ENCODE peak calls at places on chromosomes 2 and 18, in four cellular contexts. S, B, C and W are unnamed samples.

GRCh38 chr2:173148520-173148919 is 72.9 kb downstream of the MAP3K20 start:
- DNase-seq in S (no peak), C (no peak), B (no peak), W (no peak)

GRCh38 chr2:137910641-137911040 is 53.6 kb upstream of the HNMT start:
- DNase-seq in C (no peak), B (peak; percentile 19), S (peak; percentile 65), W (no peak)

GRCh38 chr2:18662689-18663088 is 73.3 kb upstream of the NT5C1B start:
- DNase-seq in B (peak; percentile 13), C (no peak), S (no peak), W (no peak)

GRCh38 chr18:48842259-48843061 is 108.3 kb downstream of the SMAD7 start:
- DNase-seq in B (peak; percentile 74), S (no peak), C (peak; percentile 65), W (peak; percentile 63)

GRCh38 chr18:22314406-22314805 is 103.3 kb downstream of the CTAGE1 start:
- DNase-seq in S (no peak), B (peak; percentile 51), C (no peak), W (no peak)

GRCh38 chr18:54813305-54813704 is 15.0 kb upstream of the RAB27B start:
- DNase-seq in B (no peak), C (no peak), S (no peak), W (no peak)

GRCh38 chr2:38966678-38967077 is 77.0 kb downstream of the ARHGEF33 start:
- DNase-seq in B (no peak), S (no peak), C (no peak), W (no peak)

GRCh38 chr2:162244559-162245031 is 1.4 kb upstream of the FAP start:
- DNase-seq in C (no peak), B (no peak), S (no peak), W (no peak)

GRCh38 chr2:83823238-83823637 is 635.8 kb downstream of the SUCLG1 start:
- DNase-seq in S (no peak), C (no peak), B (no peak), W (no peak)

GRCh38 chr2:144443837-144444236 is 76.1 kb downstream of the ZEB2 start:
- DNase-seq in B (no peak), C (no peak), S (no peak), W (no peak)
- H3K4me3 ChIP-seq in B (no peak overlapping the region), C (no peak overlapping the region), S (no peak overlapping the region), W (no peak overlapping the region)

GRCh38 chr2:127097841-127098651 is 8.9 kb downstream of the BIN1 start:
- DNase-seq in C (no peak), B (no peak), S (no peak), W (peak; percentile 47)
- H3K4me1 ChIP-seq in C (peaks cover 18% of the 10 kb centered on the region), B (no peaks in the 10 kb centered on the region), S (no peaks in the 10 kb centered on the region), W (peaks cover 12% of the 10 kb centered on the region)

GRCh38 chr2:949384-949893 is 1.2 kb upstream of the SNTG2 start:
- DNase-seq in C (no peak), B (no peak), S (no peak), W (no peak)
- H3K4me3 ChIP-seq in C (peak overlapping the region; percentile 54), B (peak overlapping the region; percentile 43), S (no peak overlapping the region), W (peak overlapping the region; percentile 78)

GRCh38 chr18:7872569-7872968 is 305.5 kb downstream of the PTPRM start:
- DNase-seq in C (no peak), S (no peak), B (peak; percentile 45), W (no peak)
- H3K4me1 ChIP-seq in C (peaks cover 31% of the 10 kb centered on the region), S (no peaks in the 10 kb centered on the region), B (no peaks in the 10 kb centered on the region), W (no peaks in the 10 kb centered on the region)

GRCh38 chr18:36295880-36296301 is 1.6 kb upstream of the FHOD3 start:
- DNase-seq in C (no peak), B (no peak), S (no peak), W (no peak)
- H3K4me3 ChIP-seq in C (peak overlapping the region; percentile 63), B (no peak overlapping the region), S (no peak overlapping the region), W (no peak overlapping the region)

DNA sequence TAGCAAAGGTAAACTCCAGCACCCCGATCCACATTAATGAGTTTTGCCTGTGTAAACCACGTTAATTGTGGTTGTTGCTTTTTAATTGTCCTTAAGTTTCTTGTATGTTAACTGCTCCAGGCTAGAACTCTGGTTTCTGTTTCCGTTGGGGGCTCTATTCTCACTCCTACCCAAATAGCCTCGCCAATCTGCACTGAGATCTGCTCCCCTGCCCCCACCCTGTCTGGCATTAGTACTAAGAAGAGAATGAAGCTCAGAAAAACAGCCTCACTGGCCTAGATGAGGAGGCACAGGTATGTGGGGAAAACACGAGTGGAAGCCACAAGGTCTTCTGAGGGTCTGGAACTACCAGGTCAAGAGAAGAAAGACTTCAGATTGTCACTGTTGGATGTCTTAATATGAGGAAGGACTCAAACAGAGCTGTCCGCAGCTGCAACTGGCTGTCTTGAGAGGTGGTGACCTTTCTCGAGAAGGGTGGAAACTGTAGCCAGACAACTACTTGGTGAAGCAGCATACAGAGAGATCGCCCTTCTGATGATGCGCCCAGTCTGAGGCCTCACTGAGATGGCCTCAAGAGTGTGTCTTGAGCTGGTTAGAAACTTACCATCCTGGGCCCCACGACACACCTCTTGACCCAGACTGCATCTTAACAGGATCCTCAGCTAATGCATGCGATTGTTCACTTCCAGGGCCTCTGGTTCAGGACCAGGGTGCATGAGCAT is 73.1 kb downstream of the TGOLN2 start:
- DNase-seq in C (no peak), S (no peak), B (peak; percentile 51), W (peak; percentile 56)
- H3K4me1 ChIP-seq in C (peaks cover 66% of the 10 kb centered on the region), S (peaks cover 6% of the 10 kb centered on the region), B (peaks cover 29% of the 10 kb centered on the region), W (peaks cover 42% of the 10 kb centered on the region)

GRCh38 chr2:157334797-157335196 is 9.2 kb upstream of the ERMN start:
- DNase-seq in B (no peak), C (no peak), S (no peak), W (no peak)
- H3K4me3 ChIP-seq in B (no peak overlapping the region), C (no peak overlapping the region), S (no peak overlapping the region), W (no peak overlapping the region)